ENCODE peak calls at places on chromosomes 12 and 14, in four cellular contexts. N, H, S and C are unnamed samples.
A peak's percentile ranks its signal among the peaks of the same experiment; 100 is the strongest.

GRCh38 chr14:55071870-55072640 is 20.6 kb downstream of the MAPK1IP1L start:
- DNase-seq in S (peak; percentile 80), N (no peak), H (peak; percentile 53), C (no peak)

GRCh38 chr14:101072531-101072930 is 169.0 kb upstream of the RTL1 start:
- DNase-seq in S (no peak), H (no peak), N (peak; percentile 16), C (peak; percentile 5)

GRCh38 chr12:2559931-2560715 is 234.6 kb upstream of the FKBP4 start:
- DNase-seq in N (no peak), H (no peak), S (no peak), C (no peak)

GRCh38 chr14:74980746-74981661 is 21.7 kb upstream of the EIF2B2 start:
- DNase-seq in S (peak; percentile 45), H (no peak), N (peak; percentile 55), C (no peak)

GRCh38 chr14:38122241-38122640 is 85.5 kb upstream of the SSTR1 start:
- DNase-seq in H (no peak), S (no peak), N (no peak), C (no peak)

GRCh38 chr14:21205678-21206581 is 50.1 kb upstream of the OR5AU1 start:
- DNase-seq in S (no peak), N (no peak), H (no peak), C (no peak)

GRCh38 chr12:126385785-126386184 is 1320.5 kb downstream of the AACS start:
- DNase-seq in N (no peak), H (no peak), S (peak; percentile 92), C (no peak)

GRCh38 chr12:32902287-32902996 is 5.9 kb upstream of the PKP2 start:
- DNase-seq in S (no peak), N (no peak), H (no peak), C (no peak)

GRCh38 chr12:79424109-79424721 is 266.5 kb downstream of the PAWR start:
- DNase-seq in N (no peak), H (no peak), S (peak; percentile 95), C (no peak)

GRCh38 chr12:5556033-5556614 is 124.2 kb downstream of the NTF3 start:
- DNase-seq in H (no peak), S (no peak), N (peak; percentile 73), C (no peak)

GRCh38 chr14:106185837-106186233 is 659.5 kb downstream of the TMEM121 start:
- DNase-seq in S (no peak), H (no peak), N (no peak), C (no peak)

GRCh38 chr12:111413442-111414086 is 7.8 kb downstream of the SH2B3 start:
- DNase-seq in N (no peak), H (no peak), S (peak; percentile 62), C (no peak)

GRCh38 chr12:57072661-57073060 is 5.9 kb downstream of the NEMP1 start:
- DNase-seq in N (no peak), H (no peak), S (no peak), C (no peak)

GRCh38 chr12:90908465-90908864 is 46.5 kb downstream of the CCER1 start:
- DNase-seq in N (no peak), S (peak; percentile 61), H (no peak), C (no peak)

GRCh38 chr12:116959845-116960514 is 49.2 kb downstream of the FBXW8 start:
- DNase-seq in N (no peak), H (peak; percentile 66), S (no peak), C (no peak)

GRCh38 chr14:61296707-61297502 is 15.8 kb upstream of the TMEM30B start:
- DNase-seq in N (no peak), H (peak; percentile 41), S (peak; percentile 78), C (no peak)

GRCh38 chr14:75886661-75887348 is 95.0 kb downstream of the TGFB3 start:
- DNase-seq in S (peak; percentile 60), H (no peak), N (no peak), C (no peak)

GRCh38 chr14:44149597-44149996 is 357.5 kb downstream of the FSCB start:
- DNase-seq in S (peak; percentile 33), H (no peak), N (peak; percentile 75), C (no peak)

GRCh38 chr12:92234533-92234932 is 88.9 kb upstream of the BTG1 start:
- DNase-seq in H (no peak), S (no peak), N (no peak), C (no peak)

GRCh38 chr14:70189678-70190077 is 927 bp upstream of the SLC8A3 start:
- DNase-seq in S (no peak), H (peak; percentile 61), N (peak; percentile 12), C (no peak)

GRCh38 chr12:112916270-112916669 is 9.5 kb downstream of the OAS1 start:
- DNase-seq in S (peak; percentile 20), N (no peak), H (no peak), C (no peak)

GRCh38 chr12:84874125-84874824 is 38.3 kb downstream of the SLC6A15 start:
- DNase-seq in N (no peak), H (peak; percentile 21), S (peak; percentile 83), C (no peak)

GRCh38 chr14:103418508-103418818 is 33.2 kb downstream of the MARK3 start:
- DNase-seq in N (no peak), S (peak; percentile 85), H (no peak), C (no peak)

GRCh38 chr14:33186656-33187055 is 248.0 kb downstream of the NPAS3 start:
- DNase-seq in N (no peak), S (no peak), H (no peak), C (no peak)

GRCh38 chr14:88493392-88494185 is 61.2 kb downstream of the PTPN21 start:
- DNase-seq in N (no peak), H (no peak), S (no peak), C (no peak)

GRCh38 chr12:49708851-49709250 is 1.6 kb upstream of the FMNL3 start:
- DNase-seq in N (no peak), S (no peak), H (no peak), C (no peak)

GRCh38 chr12:27595231-27595642 is 71.2 kb downstream of the PPFIBP1 start:
- DNase-seq in H (no peak), S (peak; percentile 94), N (no peak), C (peak; percentile 76)

GRCh38 chr14:55847766-55848165 is 267.8 kb downstream of the KTN1 start:
- DNase-seq in N (no peak), S (peak; percentile 60), H (no peak), C (no peak)

GRCh38 chr12:26126340-26127284 is 1.8 kb upstream of the BHLHE41 start:
- DNase-seq in H (peak; percentile 76), S (peak; percentile 83), N (peak; percentile 83), C (peak; percentile 87)
- TF ChIP-seq CTCF in H (no peak), S (no peak), N (no peak), C (peak; percentile 29)

GRCh38 chr12:70849265-70849960 is 71.1 kb downstream of the PTPRR start:
- DNase-seq in N (no peak), H (no peak), S (peak; percentile 82), C (no peak)
- TF ChIP-seq CTCF in N (no peak), H (no peak), S (peak; percentile 56), C (no peak)

GRCh38 chr14:72554994-72555608 is 338.8 kb downstream of the DPF3 start:
- DNase-seq in N (no peak), H (no peak), S (no peak), C (no peak)
- TF ChIP-seq CTCF in N (no peak), H (no peak), S (no peak), C (peak; percentile 24)

GRCh38 chr14:81561084-81561775 is 27.6 kb upstream of the SEL1L start:
- DNase-seq in N (no peak), S (no peak), H (no peak), C (no peak)

GRCh38 chr14:81571437-81571836 is 37.8 kb upstream of the SEL1L start:
- DNase-seq in H (no peak), N (no peak), S (no peak), C (no peak)

GRCh38 chr14:81562818-81563217 is 29.2 kb upstream of the SEL1L start:
- DNase-seq in N (no peak), H (no peak), S (no peak), C (no peak)

GRCh38 chr14:81565441-81566290 is 32.0 kb upstream of the SEL1L start:
- DNase-seq in S (peak; percentile 20), H (peak; percentile 29), N (peak; percentile 35), C (no peak)
- TF ChIP-seq CTCF in S (peak; percentile 43), H (peak; percentile 42), N (peak; percentile 25), C (peak; percentile 62)

GRCh38 chr12:70230934-70231606 is 12.2 kb upstream of the CNOT2 start:
- DNase-seq in S (no peak), N (no peak), H (no peak), C (no peak)
- TF ChIP-seq CTCF in S (no peak), N (no peak), H (no peak), C (no peak)

DNA sequence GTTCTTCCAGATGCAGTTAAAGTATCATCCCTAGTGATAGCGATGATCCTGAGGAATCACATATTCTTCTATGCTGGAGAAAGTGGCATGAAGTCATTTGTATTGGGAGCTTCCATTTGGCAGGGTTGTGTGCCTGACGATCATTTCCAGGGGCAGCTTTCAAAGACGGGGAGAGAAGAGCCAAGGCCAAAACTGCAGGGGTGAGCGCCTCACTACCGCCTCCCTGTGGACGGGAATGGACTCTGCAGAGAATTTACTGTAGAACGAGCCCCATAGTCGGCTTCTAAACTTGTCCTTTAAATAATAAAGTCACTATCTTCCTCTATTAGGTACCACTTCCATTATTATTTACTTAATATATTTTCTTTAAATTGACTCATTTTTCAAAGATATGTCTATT is 555.9 kb upstream of the TMEM132C start:
- DNase-seq in N (peak; percentile 23), S (no peak), H (no peak), C (no peak)
- TF ChIP-seq CTCF in N (peak; percentile 51), S (no peak), H (no peak), C (no peak)